ENCODE peak calls at places on chromosome 2, in nine cellular contexts. One of them, this sample, is unnamed.

GRCh38 chr2:134586289-134586980 is 132.4 kb downstream of the TMEM163 start:
- DNase-seq in occipital lobe: no peak
- DNase-seq in left colon: no peak
- DNase-seq in stimulated activated CD4-positive, alpha-beta T cell treated with anti-CD3 and anti-CD28 coated beads, Interleukin-12 subunit alpha, Interleukin-12 subunit beta, amount 100 ng/mL, for 4 hours: no peak
- DNase-seq in AML-193: no peak
- DNase-seq in WTC11: no peak
- DNase-seq in C1 segment of cervical spinal cord: no peak
- DNase-seq in mammary epithelial cell: no peak
- DNase-seq in adrenal gland: no peak
- DNase-seq in this sample: no peak

GRCh38 chr2:159904565-159905281 is 106.7 kb upstream of the CD302 start:
- DNase-seq in occipital lobe: no peak
- DNase-seq in mammary epithelial cell: no peak
- DNase-seq in adrenal gland: peak; percentile 38
- DNase-seq in AML-193: peak; percentile 85
- DNase-seq in WTC11: peak; percentile 86
- DNase-seq in left colon: peak; percentile 92
- DNase-seq in stimulated activated CD4-positive, alpha-beta T cell treated with anti-CD3 and anti-CD28 coated beads, Interleukin-12 subunit alpha, Interleukin-12 subunit beta, amount 100 ng/mL, for 4 hours: peak; percentile 79
- DNase-seq in C1 segment of cervical spinal cord: peak; percentile 36
- DNase-seq in this sample: peak; percentile 80

GRCh38 chr2:218295029-218295428 is 2.7 kb upstream of the TMBIM1 start:
- DNase-seq in stimulated activated CD4-positive, alpha-beta T cell treated with anti-CD3 and anti-CD28 coated beads, Interleukin-12 subunit alpha, Interleukin-12 subunit beta, amount 100 ng/mL, for 4 hours: no peak
- DNase-seq in left colon: no peak
- DNase-seq in C1 segment of cervical spinal cord: no peak
- DNase-seq in adrenal gland: no peak
- DNase-seq in WTC11: no peak
- DNase-seq in mammary epithelial cell: peak; percentile 67
- DNase-seq in occipital lobe: no peak
- DNase-seq in AML-193: no peak
- DNase-seq in this sample: no peak

GRCh38 chr2:162266468-162266754 is 23.2 kb upstream of the FAP start:
- DNase-seq in adrenal gland: no peak
- DNase-seq in stimulated activated CD4-positive, alpha-beta T cell treated with anti-CD3 and anti-CD28 coated beads, Interleukin-12 subunit alpha, Interleukin-12 subunit beta, amount 100 ng/mL, for 4 hours: no peak
- DNase-seq in mammary epithelial cell: no peak
- DNase-seq in left colon: no peak
- DNase-seq in WTC11: no peak
- DNase-seq in occipital lobe: no peak
- DNase-seq in AML-193: no peak
- DNase-seq in C1 segment of cervical spinal cord: no peak
- DNase-seq in this sample: no peak

GRCh38 chr2:60961457-60961856 is 56.1 kb upstream of the PEX13 start:
- DNase-seq in C1 segment of cervical spinal cord: no peak
- DNase-seq in occipital lobe: no peak
- DNase-seq in WTC11: no peak
- DNase-seq in adrenal gland: no peak
- DNase-seq in AML-193: peak; percentile 70
- DNase-seq in stimulated activated CD4-positive, alpha-beta T cell treated with anti-CD3 and anti-CD28 coated beads, Interleukin-12 subunit alpha, Interleukin-12 subunit beta, amount 100 ng/mL, for 4 hours: no peak
- DNase-seq in mammary epithelial cell: peak; percentile 93
- DNase-seq in left colon: no peak
- DNase-seq in this sample: no peak

GRCh38 chr2:53751728-53752127 is 15.9 kb upstream of the CHAC2 start:
- DNase-seq in mammary epithelial cell: peak; percentile 72
- DNase-seq in left colon: no peak
- DNase-seq in AML-193: no peak
- DNase-seq in WTC11: no peak
- DNase-seq in stimulated activated CD4-positive, alpha-beta T cell treated with anti-CD3 and anti-CD28 coated beads, Interleukin-12 subunit alpha, Interleukin-12 subunit beta, amount 100 ng/mL, for 4 hours: no peak
- DNase-seq in C1 segment of cervical spinal cord: no peak
- DNase-seq in adrenal gland: no peak
- DNase-seq in occipital lobe: no peak
- DNase-seq in this sample: no peak

GRCh38 chr2:26283606-26284005 is 38.9 kb downstream of the HADHB start:
- DNase-seq in stimulated activated CD4-positive, alpha-beta T cell treated with anti-CD3 and anti-CD28 coated beads, Interleukin-12 subunit alpha, Interleukin-12 subunit beta, amount 100 ng/mL, for 4 hours: no peak
- DNase-seq in C1 segment of cervical spinal cord: no peak
- DNase-seq in adrenal gland: no peak
- DNase-seq in occipital lobe: no peak
- DNase-seq in mammary epithelial cell: no peak
- DNase-seq in WTC11: no peak
- DNase-seq in left colon: no peak
- DNase-seq in AML-193: no peak
- DNase-seq in this sample: no peak

GRCh38 chr2:45102141-45102540 is 92.9 kb upstream of the SIX2 start:
- DNase-seq in adrenal gland: no peak
- DNase-seq in occipital lobe: no peak
- DNase-seq in WTC11: no peak
- DNase-seq in AML-193: no peak
- DNase-seq in left colon: no peak
- DNase-seq in C1 segment of cervical spinal cord: no peak
- DNase-seq in stimulated activated CD4-positive, alpha-beta T cell treated with anti-CD3 and anti-CD28 coated beads, Interleukin-12 subunit alpha, Interleukin-12 subunit beta, amount 100 ng/mL, for 4 hours: no peak
- DNase-seq in mammary epithelial cell: no peak
- DNase-seq in this sample: no peak

GRCh38 chr2:19355931-19356544 is 2.4 kb downstream of the OSR1 start:
- DNase-seq in WTC11: no peak
- DNase-seq in mammary epithelial cell: peak; percentile 40
- DNase-seq in stimulated activated CD4-positive, alpha-beta T cell treated with anti-CD3 and anti-CD28 coated beads, Interleukin-12 subunit alpha, Interleukin-12 subunit beta, amount 100 ng/mL, for 4 hours: no peak
- DNase-seq in occipital lobe: no peak
- DNase-seq in adrenal gland: no peak
- DNase-seq in AML-193: no peak
- DNase-seq in C1 segment of cervical spinal cord: no peak
- DNase-seq in left colon: no peak
- DNase-seq in this sample: no peak

GRCh38 chr2:5076599-5076998 is 615.6 kb upstream of the SOX11 start:
- DNase-seq in AML-193: no peak
- DNase-seq in adrenal gland: no peak
- DNase-seq in left colon: no peak
- DNase-seq in stimulated activated CD4-positive, alpha-beta T cell treated with anti-CD3 and anti-CD28 coated beads, Interleukin-12 subunit alpha, Interleukin-12 subunit beta, amount 100 ng/mL, for 4 hours: no peak
- DNase-seq in occipital lobe: no peak
- DNase-seq in WTC11: no peak
- DNase-seq in mammary epithelial cell: no peak
- DNase-seq in C1 segment of cervical spinal cord: no peak
- DNase-seq in this sample: no peak

GRCh38 chr2:186544255-186544675 is 45.6 kb upstream of the ITGAV start:
- DNase-seq in C1 segment of cervical spinal cord: no peak
- DNase-seq in AML-193: no peak
- DNase-seq in left colon: no peak
- DNase-seq in occipital lobe: no peak
- DNase-seq in adrenal gland: no peak
- DNase-seq in stimulated activated CD4-positive, alpha-beta T cell treated with anti-CD3 and anti-CD28 coated beads, Interleukin-12 subunit alpha, Interleukin-12 subunit beta, amount 100 ng/mL, for 4 hours: no peak
- DNase-seq in WTC11: no peak
- DNase-seq in mammary epithelial cell: peak; percentile 96
- DNase-seq in this sample: no peak

GRCh38 chr2:182581196-182581935 is 134.7 kb upstream of the DNAJC10 start:
- DNase-seq in AML-193: no peak
- DNase-seq in stimulated activated CD4-positive, alpha-beta T cell treated with anti-CD3 and anti-CD28 coated beads, Interleukin-12 subunit alpha, Interleukin-12 subunit beta, amount 100 ng/mL, for 4 hours: no peak
- DNase-seq in occipital lobe: no peak
- DNase-seq in WTC11: no peak
- DNase-seq in adrenal gland: no peak
- DNase-seq in mammary epithelial cell: no peak
- DNase-seq in left colon: no peak
- DNase-seq in C1 segment of cervical spinal cord: no peak
- DNase-seq in this sample: no peak

GRCh38 chr2:54581326-54582039 is 125.4 kb downstream of the SPTBN1 start:
- DNase-seq in stimulated activated CD4-positive, alpha-beta T cell treated with anti-CD3 and anti-CD28 coated beads, Interleukin-12 subunit alpha, Interleukin-12 subunit beta, amount 100 ng/mL, for 4 hours: no peak
- DNase-seq in mammary epithelial cell: no peak
- DNase-seq in WTC11: no peak
- DNase-seq in left colon: no peak
- DNase-seq in adrenal gland: no peak
- DNase-seq in C1 segment of cervical spinal cord: no peak
- DNase-seq in occipital lobe: no peak
- DNase-seq in AML-193: peak; percentile 58
- DNase-seq in this sample: no peak

GRCh38 chr2:53545159-53546055 is 222.2 kb upstream of the CHAC2 start:
- DNase-seq in adrenal gland: no peak
- DNase-seq in occipital lobe: peak; percentile 35
- DNase-seq in left colon: no peak
- DNase-seq in WTC11: no peak
- DNase-seq in C1 segment of cervical spinal cord: peak; percentile 49
- DNase-seq in stimulated activated CD4-positive, alpha-beta T cell treated with anti-CD3 and anti-CD28 coated beads, Interleukin-12 subunit alpha, Interleukin-12 subunit beta, amount 100 ng/mL, for 4 hours: no peak
- DNase-seq in AML-193: no peak
- DNase-seq in mammary epithelial cell: peak; percentile 33
- DNase-seq in this sample: no peak

GRCh38 chr2:10331702-10332401 is 29.1 kb downstream of the HPCAL1 start:
- DNase-seq in mammary epithelial cell: no peak
- DNase-seq in left colon: peak; percentile 59
- DNase-seq in stimulated activated CD4-positive, alpha-beta T cell treated with anti-CD3 and anti-CD28 coated beads, Interleukin-12 subunit alpha, Interleukin-12 subunit beta, amount 100 ng/mL, for 4 hours: peak; percentile 46
- DNase-seq in AML-193: peak; percentile 94
- DNase-seq in occipital lobe: no peak
- DNase-seq in C1 segment of cervical spinal cord: no peak
- DNase-seq in WTC11: no peak
- DNase-seq in adrenal gland: peak; percentile 24
- DNase-seq in this sample: peak; percentile 37

GRCh38 chr2:11502740-11503292 is 31.0 kb upstream of the GREB1 start:
- DNase-seq in WTC11: no peak
- DNase-seq in mammary epithelial cell: peak; percentile 8
- DNase-seq in stimulated activated CD4-positive, alpha-beta T cell treated with anti-CD3 and anti-CD28 coated beads, Interleukin-12 subunit alpha, Interleukin-12 subunit beta, amount 100 ng/mL, for 4 hours: no peak
- DNase-seq in C1 segment of cervical spinal cord: no peak
- DNase-seq in adrenal gland: no peak
- DNase-seq in occipital lobe: no peak
- DNase-seq in left colon: no peak
- DNase-seq in AML-193: no peak
- DNase-seq in this sample: no peak

GRCh38 chr2:102753563-102754159 is 8.2 kb upstream of the TMEM182 start:
- DNase-seq in stimulated activated CD4-positive, alpha-beta T cell treated with anti-CD3 and anti-CD28 coated beads, Interleukin-12 subunit alpha, Interleukin-12 subunit beta, amount 100 ng/mL, for 4 hours: no peak
- DNase-seq in AML-193: peak; percentile 60
- DNase-seq in WTC11: no peak
- DNase-seq in occipital lobe: no peak
- DNase-seq in left colon: no peak
- DNase-seq in C1 segment of cervical spinal cord: no peak
- DNase-seq in adrenal gland: peak; percentile 42
- DNase-seq in mammary epithelial cell: peak; percentile 47
- DNase-seq in this sample: no peak

GRCh38 chr2:56749152-56749752 is 565.5 kb downstream of the CCDC85A start:
- DNase-seq in left colon: no peak
- DNase-seq in mammary epithelial cell: peak; percentile 28
- DNase-seq in C1 segment of cervical spinal cord: no peak
- DNase-seq in occipital lobe: no peak
- DNase-seq in stimulated activated CD4-positive, alpha-beta T cell treated with anti-CD3 and anti-CD28 coated beads, Interleukin-12 subunit alpha, Interleukin-12 subunit beta, amount 100 ng/mL, for 4 hours: no peak
- DNase-seq in adrenal gland: no peak
- DNase-seq in AML-193: peak; percentile 28
- DNase-seq in WTC11: no peak
- DNase-seq in this sample: no peak

GRCh38 chr2:79630060-79630459 is 117.2 kb downstream of the CTNNA2 start:
- DNase-seq in C1 segment of cervical spinal cord: no peak
- DNase-seq in occipital lobe: no peak
- DNase-seq in WTC11: peak; percentile 13
- DNase-seq in mammary epithelial cell: no peak
- DNase-seq in adrenal gland: no peak
- DNase-seq in stimulated activated CD4-positive, alpha-beta T cell treated with anti-CD3 and anti-CD28 coated beads, Interleukin-12 subunit alpha, Interleukin-12 subunit beta, amount 100 ng/mL, for 4 hours: no peak
- DNase-seq in AML-193: no peak
- DNase-seq in left colon: no peak
- DNase-seq in this sample: no peak

GRCh38 chr2:52495816-52496215 is 1271.8 kb upstream of the CHAC2 start:
- DNase-seq in AML-193: no peak
- DNase-seq in left colon: no peak
- DNase-seq in adrenal gland: no peak
- DNase-seq in mammary epithelial cell: no peak
- DNase-seq in C1 segment of cervical spinal cord: no peak
- DNase-seq in stimulated activated CD4-positive, alpha-beta T cell treated with anti-CD3 and anti-CD28 coated beads, Interleukin-12 subunit alpha, Interleukin-12 subunit beta, amount 100 ng/mL, for 4 hours: no peak
- DNase-seq in occipital lobe: no peak
- DNase-seq in WTC11: no peak
- DNase-seq in this sample: no peak

GRCh38 chr2:223097888-223098383 is 45.9 kb downstream of the KCNE4 start:
- DNase-seq in occipital lobe: no peak
- DNase-seq in adrenal gland: no peak
- DNase-seq in AML-193: no peak
- DNase-seq in mammary epithelial cell: no peak
- DNase-seq in C1 segment of cervical spinal cord: no peak
- DNase-seq in stimulated activated CD4-positive, alpha-beta T cell treated with anti-CD3 and anti-CD28 coated beads, Interleukin-12 subunit alpha, Interleukin-12 subunit beta, amount 100 ng/mL, for 4 hours: no peak
- DNase-seq in left colon: no peak
- DNase-seq in WTC11: no peak
- DNase-seq in this sample: no peak

GRCh38 chr2:1628893-1629292 is 115.4 kb downstream of the PXDN start:
- DNase-seq in AML-193: no peak
- DNase-seq in WTC11: no peak
- DNase-seq in stimulated activated CD4-positive, alpha-beta T cell treated with anti-CD3 and anti-CD28 coated beads, Interleukin-12 subunit alpha, Interleukin-12 subunit beta, amount 100 ng/mL, for 4 hours: no peak
- DNase-seq in mammary epithelial cell: peak; percentile 88
- DNase-seq in left colon: no peak
- DNase-seq in C1 segment of cervical spinal cord: no peak
- DNase-seq in occipital lobe: no peak
- DNase-seq in adrenal gland: peak; percentile 44
- DNase-seq in this sample: no peak

GRCh38 chr2:98896944-98897343 is 39.1 kb downstream of the CRACDL start:
- DNase-seq in left colon: no peak
- DNase-seq in AML-193: no peak
- DNase-seq in mammary epithelial cell: no peak
- DNase-seq in C1 segment of cervical spinal cord: no peak
- DNase-seq in adrenal gland: no peak
- DNase-seq in stimulated activated CD4-positive, alpha-beta T cell treated with anti-CD3 and anti-CD28 coated beads, Interleukin-12 subunit alpha, Interleukin-12 subunit beta, amount 100 ng/mL, for 4 hours: no peak
- DNase-seq in occipital lobe: no peak
- DNase-seq in WTC11: no peak
- DNase-seq in this sample: no peak

GRCh38 chr2:122635649-122636496 is 880.4 kb downstream of the TSN start:
- DNase-seq in left colon: no peak
- DNase-seq in C1 segment of cervical spinal cord: no peak
- DNase-seq in occipital lobe: no peak
- DNase-seq in AML-193: no peak
- DNase-seq in stimulated activated CD4-positive, alpha-beta T cell treated with anti-CD3 and anti-CD28 coated beads, Interleukin-12 subunit alpha, Interleukin-12 subunit beta, amount 100 ng/mL, for 4 hours: no peak
- DNase-seq in WTC11: no peak
- DNase-seq in mammary epithelial cell: peak; percentile 57
- DNase-seq in adrenal gland: no peak
- DNase-seq in this sample: no peak

GRCh38 chr2:195251221-195251620 is 405.8 kb upstream of the SLC39A10 start:
- DNase-seq in left colon: no peak
- DNase-seq in C1 segment of cervical spinal cord: no peak
- DNase-seq in occipital lobe: no peak
- DNase-seq in stimulated activated CD4-positive, alpha-beta T cell treated with anti-CD3 and anti-CD28 coated beads, Interleukin-12 subunit alpha, Interleukin-12 subunit beta, amount 100 ng/mL, for 4 hours: no peak
- DNase-seq in adrenal gland: no peak
- DNase-seq in mammary epithelial cell: no peak
- DNase-seq in WTC11: no peak
- DNase-seq in AML-193: no peak
- DNase-seq in this sample: no peak

GRCh38 chr2:112229365-112229764 is 25.5 kb downstream of the ZC3H8 start:
- DNase-seq in left colon: no peak
- DNase-seq in WTC11: no peak
- DNase-seq in adrenal gland: peak; percentile 54
- DNase-seq in occipital lobe: no peak
- DNase-seq in stimulated activated CD4-positive, alpha-beta T cell treated with anti-CD3 and anti-CD28 coated beads, Interleukin-12 subunit alpha, Interleukin-12 subunit beta, amount 100 ng/mL, for 4 hours: no peak
- DNase-seq in AML-193: no peak
- DNase-seq in mammary epithelial cell: peak; percentile 95
- DNase-seq in C1 segment of cervical spinal cord: no peak
- DNase-seq in this sample: no peak

GRCh38 chr2:177289824-177290632 is 25.5 kb upstream of the NFE2L2 start:
- DNase-seq in C1 segment of cervical spinal cord: no peak
- DNase-seq in left colon: no peak
- DNase-seq in AML-193: no peak
- DNase-seq in WTC11: no peak
- DNase-seq in stimulated activated CD4-positive, alpha-beta T cell treated with anti-CD3 and anti-CD28 coated beads, Interleukin-12 subunit alpha, Interleukin-12 subunit beta, amount 100 ng/mL, for 4 hours: no peak
- DNase-seq in adrenal gland: no peak
- DNase-seq in mammary epithelial cell: no peak
- DNase-seq in occipital lobe: no peak
- DNase-seq in this sample: no peak